ENCODE peak calls at places on chromosomes 16 and 17, in four cellular contexts. One of them, this sample, is unnamed.

GRCh38 chr16:21646721-21647561 is 5.5 kb downstream of the IGSF6 start:
- DNase-seq in SK-N-SH: no peak
- DNase-seq in HepG2: no peak
- DNase-seq in K562: no peak
- DNase-seq in this sample: no peak

GRCh38 chr16:30658731-30659506 is 688 bp downstream of the FBRS start:
- DNase-seq in HepG2: peak
- DNase-seq in SK-N-SH: peak
- DNase-seq in K562: no peak
- DNase-seq in this sample: peak

GRCh38 chr16:51150159-51150893 is 744 bp downstream of the SALL1 start:
- DNase-seq in K562: no peak
- DNase-seq in HepG2: no peak
- DNase-seq in SK-N-SH: peak
- DNase-seq in this sample: no peak

GRCh38 chr16:58492735-58493134 is 7.2 kb upstream of the NDRG4 start:
- DNase-seq in K562: peak
- DNase-seq in SK-N-SH: peak
- DNase-seq in HepG2: no peak
- DNase-seq in this sample: no peak

GRCh38 chr17:59038734-59039133 is 67.9 kb downstream of the TRIM37 start:
- DNase-seq in HepG2: no peak
- DNase-seq in K562: peak
- DNase-seq in SK-N-SH: no peak
- DNase-seq in this sample: no peak

GRCh38 chr17:40516581-40517285 is 15.3 kb upstream of the TNS4 start:
- DNase-seq in HepG2: peak
- DNase-seq in K562: peak
- DNase-seq in SK-N-SH: peak
- DNase-seq in this sample: peak

GRCh38 chr17:48335858-48336500 is 94.0 kb downstream of the SKAP1 start:
- DNase-seq in SK-N-SH: peak
- DNase-seq in HepG2: peak
- DNase-seq in K562: peak
- DNase-seq in this sample: peak

GRCh38 chr17:77507116-77507885 is 366.5 kb downstream of the SEC14L1 start:
- DNase-seq in HepG2: no peak
- DNase-seq in K562: no peak
- DNase-seq in SK-N-SH: peak
- DNase-seq in this sample: no peak

GRCh38 chr17:36850794-36851193 is 86.5 kb upstream of the LHX1 start:
- DNase-seq in SK-N-SH: no peak
- DNase-seq in K562: peak
- DNase-seq in HepG2: no peak
- DNase-seq in this sample: peak

GRCh38 chr16:11796227-11797165 is 562 bp downstream of the ZC3H7A start:
- DNase-seq in K562: peak
- DNase-seq in HepG2: peak
- DNase-seq in SK-N-SH: peak
- DNase-seq in this sample: no peak

GRCh38 chr16:1494711-1495110 is 1.6 kb downstream of the TELO2 start:
- DNase-seq in HepG2: no peak
- DNase-seq in K562: no peak
- DNase-seq in SK-N-SH: no peak
- DNase-seq in this sample: no peak

GRCh38 chr16:79011282-79011681 is 589.3 kb downstream of the MAF start:
- DNase-seq in HepG2: no peak
- DNase-seq in SK-N-SH: no peak
- DNase-seq in K562: no peak
- DNase-seq in this sample: no peak

GRCh38 chr16:79042886-79043285 is 557.7 kb downstream of the MAF start:
- DNase-seq in HepG2: no peak
- DNase-seq in SK-N-SH: no peak
- DNase-seq in K562: no peak
- DNase-seq in this sample: no peak

GRCh38 chr16:58176608-58177346 is 21.1 kb downstream of the CSNK2A2 start:
- DNase-seq in SK-N-SH: no peak
- DNase-seq in HepG2: no peak
- DNase-seq in K562: no peak
- DNase-seq in this sample: no peak

GRCh38 chr17:77769215-77769614 is 189.3 kb upstream of the TNRC6C start:
- DNase-seq in SK-N-SH: no peak
- DNase-seq in K562: no peak
- DNase-seq in HepG2: no peak
- DNase-seq in this sample: no peak

GRCh38 chr17:66347661-66348604 is 45.5 kb downstream of the PRKCA start:
- DNase-seq in SK-N-SH: no peak
- DNase-seq in HepG2: peak
- DNase-seq in K562: peak
- DNase-seq in this sample: no peak

GRCh38 chr16:66474750-66475199 is 47.7 kb downstream of the BEAN1 start:
- DNase-seq in K562: no peak
- DNase-seq in SK-N-SH: no peak
- DNase-seq in HepG2: no peak
- DNase-seq in this sample: no peak

GRCh38 chr16:50269061-50269705 is 2.8 kb downstream of the ADCY7 start:
- DNase-seq in SK-N-SH: no peak
- DNase-seq in K562: no peak
- DNase-seq in HepG2: no peak
- DNase-seq in this sample: no peak

GRCh38 chr16:74718140-74718539 is 17.5 kb upstream of the MLKL start:
- DNase-seq in HepG2: no peak
- DNase-seq in K562: no peak
- DNase-seq in SK-N-SH: no peak
- DNase-seq in this sample: no peak

GRCh38 chr17:7307686-7308624 is 527 bp downstream of the EIF5A start:
- DNase-seq in HepG2: no peak
- DNase-seq in K562: peak
- DNase-seq in SK-N-SH: peak
- DNase-seq in this sample: no peak

GRCh38 chr16:57478396-57479024 is 7.8 kb downstream of the DOK4 start:
- DNase-seq in HepG2: no peak
- DNase-seq in SK-N-SH: no peak
- DNase-seq in K562: no peak
- DNase-seq in this sample: no peak

GRCh38 chr17:4043862-4044261 is 79.6 kb upstream of the ATP2A3 start:
- DNase-seq in HepG2: no peak
- DNase-seq in K562: no peak
- DNase-seq in SK-N-SH: no peak
- DNase-seq in this sample: no peak

GRCh38 chr16:9484901-9485300 is 393.5 kb downstream of the HAPSTR1 start:
- DNase-seq in K562: no peak
- DNase-seq in HepG2: no peak
- DNase-seq in SK-N-SH: no peak
- DNase-seq in this sample: no peak

GRCh38 chr16:1458977-1459341 is 14.6 kb upstream of the CCDC154 start:
- DNase-seq in HepG2: no peak
- DNase-seq in SK-N-SH: no peak
- DNase-seq in K562: no peak
- DNase-seq in this sample: no peak

GRCh38 chr16:3188925-3189825 is 1.2 kb downstream of the OR1F1 start:
- DNase-seq in K562: peak
- DNase-seq in SK-N-SH: peak
- DNase-seq in HepG2: peak
- DNase-seq in this sample: no peak

GRCh38 chr17:48031966-48032365 is 5.6 kb downstream of the COPZ2 start:
- DNase-seq in K562: no peak
- DNase-seq in HepG2: no peak
- DNase-seq in SK-N-SH: no peak
- DNase-seq in this sample: no peak

GRCh38 chr16:46747777-46748651 is at the start of gene MYLK3:
- DNase-seq in HepG2: peak
- DNase-seq in SK-N-SH: no peak
- DNase-seq in K562: peak
- DNase-seq in this sample: no peak

DNA sequence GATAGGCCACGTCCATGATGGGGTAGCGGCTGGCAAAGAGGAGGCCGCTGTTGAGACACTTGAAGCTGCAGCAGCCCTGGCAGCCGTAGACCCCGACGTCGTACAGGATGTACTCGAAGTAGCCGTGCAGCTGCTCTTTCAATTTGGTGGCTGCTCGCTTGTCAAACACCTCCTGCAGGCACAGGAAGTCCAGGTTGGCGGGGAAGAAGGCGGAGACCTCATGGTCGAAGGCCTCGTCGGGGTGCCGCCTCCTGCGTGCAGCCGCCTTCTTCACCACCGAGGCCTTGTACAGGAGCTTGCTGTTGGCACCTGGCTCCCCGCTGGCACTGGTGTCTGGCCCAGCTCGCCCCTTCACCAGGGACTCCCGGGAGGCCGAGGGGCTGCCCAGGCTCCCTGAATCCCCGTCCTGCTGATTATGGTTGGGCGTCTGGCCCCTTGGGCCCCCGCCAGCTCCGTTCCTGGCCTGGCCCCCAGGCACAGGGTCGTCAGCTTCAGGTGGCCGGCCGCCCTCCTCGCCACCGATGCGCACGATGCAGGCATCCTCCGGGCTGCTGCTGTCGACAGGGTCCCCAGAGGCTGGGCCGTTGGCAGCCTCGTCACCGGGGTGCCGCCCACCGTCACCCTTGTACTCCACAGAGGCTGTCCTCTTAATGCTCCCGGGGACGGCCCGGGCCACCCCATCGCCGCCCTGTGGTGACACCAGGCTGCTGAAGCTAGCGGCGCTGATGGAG is 60.3 kb downstream of the PRMT7 start:
- DNase-seq in HepG2: no peak
- DNase-seq in K562: no peak
- DNase-seq in SK-N-SH: no peak
- DNase-seq in this sample: no peak
- TF ChIP-seq ELF1 in HepG2: no peak
- TF ChIP-seq ELF1 in K562: no peak
- TF ChIP-seq ELF1 in SK-N-SH: no peak
- TF ChIP-seq ELF1 in this sample: no peak

DNA sequence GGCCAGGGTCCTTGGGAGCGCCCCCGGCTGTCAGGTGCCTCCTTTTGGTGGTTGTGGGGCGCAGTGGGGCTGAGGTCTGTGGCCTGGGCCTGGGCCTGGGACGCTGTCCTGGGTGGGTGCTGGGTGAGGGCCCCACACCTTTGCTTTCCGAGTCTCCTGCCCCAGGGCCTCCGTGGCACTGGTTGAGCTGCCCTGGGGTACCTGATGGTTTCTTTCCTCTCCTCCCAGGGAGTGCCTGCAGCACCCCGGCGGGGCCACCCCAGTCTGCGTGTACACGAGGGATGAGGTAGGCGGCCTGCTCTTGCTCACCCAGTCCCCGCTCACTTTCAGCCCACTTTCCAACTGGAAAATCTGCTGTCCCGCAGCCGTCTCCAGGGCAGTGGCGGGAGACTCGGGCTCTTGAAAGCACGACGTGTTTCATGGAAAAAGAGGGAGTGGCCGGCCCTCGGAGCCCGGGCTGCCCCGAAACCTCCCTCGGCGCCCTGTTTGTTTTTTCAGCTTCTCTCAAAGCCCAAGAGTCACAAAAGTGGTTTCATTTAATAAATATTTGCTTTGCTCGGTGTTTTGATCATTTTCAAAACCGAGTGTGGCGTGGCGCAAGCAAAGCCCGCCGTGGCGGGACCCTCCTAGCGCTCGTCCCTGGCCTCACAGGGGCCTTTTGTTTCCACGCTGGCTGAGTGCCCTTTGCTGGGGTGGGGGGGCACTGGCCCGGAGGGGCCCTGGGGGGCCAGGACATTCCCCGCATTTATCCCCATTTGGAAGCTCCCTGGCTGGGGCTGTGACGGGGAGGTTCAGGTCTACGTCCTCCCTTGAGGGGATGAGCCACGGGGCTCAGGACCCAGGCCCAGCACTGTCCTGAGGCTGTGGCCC is 17.4 kb downstream of the ASPSCR1 start:
- DNase-seq in K562: no peak
- DNase-seq in HepG2: peak
- DNase-seq in SK-N-SH: no peak
- DNase-seq in this sample: no peak
- TF ChIP-seq ELF1 in K562: no peak
- TF ChIP-seq ELF1 in HepG2: no peak
- TF ChIP-seq ELF1 in SK-N-SH: no peak
- TF ChIP-seq ELF1 in this sample: no peak

GRCh38 chr17:72691017-72691416 is 401.5 kb downstream of the SLC39A11 start:
- DNase-seq in K562: no peak
- DNase-seq in SK-N-SH: no peak
- DNase-seq in HepG2: no peak
- DNase-seq in this sample: no peak

GRCh38 chr17:72683506-72684404 is 408.7 kb downstream of the SLC39A11 start:
- DNase-seq in SK-N-SH: no peak
- DNase-seq in K562: no peak
- DNase-seq in HepG2: peak
- DNase-seq in this sample: peak

GRCh38 chr17:72691601-72692000 is 400.9 kb downstream of the SLC39A11 start:
- DNase-seq in HepG2: no peak
- DNase-seq in K562: no peak
- DNase-seq in SK-N-SH: no peak
- DNase-seq in this sample: no peak

GRCh38 chr17:72684405-72685020 is 408.0 kb downstream of the SLC39A11 start:
- DNase-seq in K562: no peak
- DNase-seq in SK-N-SH: no peak
- DNase-seq in HepG2: peak
- DNase-seq in this sample: no peak

DNA sequence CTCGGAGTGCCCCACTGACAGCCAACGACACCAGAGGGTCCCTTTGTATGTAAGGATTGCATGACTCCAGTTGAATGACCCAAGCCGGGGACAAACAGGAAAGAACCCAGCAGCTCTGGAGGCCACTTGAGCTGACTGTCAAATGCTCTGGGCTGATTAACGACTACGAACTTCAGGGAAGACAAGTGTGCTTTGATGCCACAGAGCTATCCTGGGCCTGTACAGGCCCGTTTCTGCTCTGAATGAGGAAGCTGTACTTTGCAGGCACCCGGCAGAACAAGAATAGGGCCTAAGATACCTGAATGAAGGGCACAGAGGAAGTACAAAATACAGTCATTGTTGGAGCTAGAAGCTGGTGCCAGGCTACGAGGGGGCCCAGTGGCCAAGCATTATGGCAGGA is 404.5 kb downstream of the SLC39A11 start:
- DNase-seq in SK-N-SH: no peak
- DNase-seq in HepG2: no peak
- DNase-seq in K562: no peak
- DNase-seq in this sample: no peak
- TF ChIP-seq ELF1 in SK-N-SH: no peak
- TF ChIP-seq ELF1 in HepG2: no peak
- TF ChIP-seq ELF1 in K562: no peak
- TF ChIP-seq ELF1 in this sample: no peak

GRCh38 chr17:70855401-70856054 is 686.2 kb downstream of the KCNJ2 start:
- DNase-seq in SK-N-SH: no peak
- DNase-seq in K562: no peak
- DNase-seq in HepG2: no peak
- DNase-seq in this sample: no peak
- TF ChIP-seq ELF1 in SK-N-SH: no peak
- TF ChIP-seq ELF1 in K562: no peak
- TF ChIP-seq ELF1 in HepG2: no peak
- TF ChIP-seq ELF1 in this sample: no peak

GRCh38 chr17:72754513-72754912 is 338.0 kb downstream of the SLC39A11 start:
- DNase-seq in HepG2: no peak
- DNase-seq in SK-N-SH: no peak
- DNase-seq in K562: no peak
- DNase-seq in this sample: no peak
- TF ChIP-seq ELF1 in HepG2: no peak
- TF ChIP-seq ELF1 in SK-N-SH: no peak
- TF ChIP-seq ELF1 in K562: no peak
- TF ChIP-seq ELF1 in this sample: no peak

GRCh38 chr17:56870163-56870651 is 36.3 kb downstream of the DGKE start:
- DNase-seq in HepG2: peak
- DNase-seq in K562: no peak
- DNase-seq in SK-N-SH: no peak
- DNase-seq in this sample: no peak
- TF ChIP-seq ELF1 in HepG2: no peak
- TF ChIP-seq ELF1 in K562: no peak
- TF ChIP-seq ELF1 in SK-N-SH: no peak
- TF ChIP-seq ELF1 in this sample: no peak

GRCh38 chr17:71224824-71225575 is 895.8 kb upstream of the SOX9 start:
- DNase-seq in SK-N-SH: peak
- DNase-seq in HepG2: no peak
- DNase-seq in K562: no peak
- DNase-seq in this sample: no peak
- TF ChIP-seq ELF1 in SK-N-SH: no peak
- TF ChIP-seq ELF1 in HepG2: no peak
- TF ChIP-seq ELF1 in K562: no peak
- TF ChIP-seq ELF1 in this sample: no peak